ENCODE peak calls at places on chromosomes 12 and 14, in eight cellular contexts. One of them, this sample, is unnamed.

GRCh38 chr12:120536064-120536791 is 2.1 kb downstream of the RNF10 start:
- DNase-seq in AG10803: no peak
- DNase-seq in GM23248: no peak
- DNase-seq in K562: peak
- DNase-seq in skeletal muscle cell: no peak
- DNase-seq in tibial nerve: no peak
- DNase-seq in mucosa of descending colon: no peak
- DNase-seq in fibroblast of lung: no peak
- DNase-seq in this sample: peak

GRCh38 chr12:31944299-31944698 is 14.9 kb upstream of the RESF1 start:
- DNase-seq in AG10803: no peak
- DNase-seq in GM23248: no peak
- DNase-seq in K562: no peak
- DNase-seq in skeletal muscle cell: no peak
- DNase-seq in tibial nerve: no peak
- DNase-seq in mucosa of descending colon: no peak
- DNase-seq in fibroblast of lung: no peak
- DNase-seq in this sample: no peak

GRCh38 chr12:65720136-65720535 is 104.1 kb upstream of the HMGA2 start:
- DNase-seq in AG10803: peak
- DNase-seq in GM23248: peak
- DNase-seq in K562: no peak
- DNase-seq in skeletal muscle cell: peak
- DNase-seq in tibial nerve: no peak
- DNase-seq in mucosa of descending colon: no peak
- DNase-seq in fibroblast of lung: peak
- DNase-seq in this sample: no peak

GRCh38 chr12:116599285-116600122 is 40.3 kb downstream of the MAP1LC3B2 start:
- DNase-seq in AG10803: peak
- DNase-seq in GM23248: peak
- DNase-seq in K562: peak
- DNase-seq in skeletal muscle cell: peak
- DNase-seq in tibial nerve: peak
- DNase-seq in mucosa of descending colon: peak
- DNase-seq in fibroblast of lung: peak
- DNase-seq in this sample: peak

GRCh38 chr12:104986022-104986941 is at the start of gene NOPCHAP1:
- DNase-seq in AG10803: peak
- DNase-seq in GM23248: peak
- DNase-seq in K562: peak
- DNase-seq in skeletal muscle cell: peak
- DNase-seq in tibial nerve: peak
- DNase-seq in mucosa of descending colon: peak
- DNase-seq in fibroblast of lung: peak
- DNase-seq in this sample: peak

GRCh38 chr12:131251336-131252101 is 297.8 kb downstream of the ADGRD1 start:
- DNase-seq in AG10803: no peak
- DNase-seq in GM23248: no peak
- DNase-seq in K562: peak
- DNase-seq in skeletal muscle cell: no peak
- DNase-seq in tibial nerve: no peak
- DNase-seq in mucosa of descending colon: no peak
- DNase-seq in fibroblast of lung: no peak
- DNase-seq in this sample: no peak

GRCh38 chr12:79938843-79939242 is 3.9 kb upstream of the PPP1R12A start:
- DNase-seq in AG10803: no peak
- DNase-seq in GM23248: no peak
- DNase-seq in K562: peak
- DNase-seq in skeletal muscle cell: no peak
- DNase-seq in tibial nerve: no peak
- DNase-seq in mucosa of descending colon: no peak
- DNase-seq in fibroblast of lung: no peak
- DNase-seq in this sample: no peak

GRCh38 chr12:53701518-53702264 is 25.6 kb downstream of the CALCOCO1 start:
- DNase-seq in AG10803: peak
- DNase-seq in GM23248: peak
- DNase-seq in K562: peak
- DNase-seq in skeletal muscle cell: no peak
- DNase-seq in tibial nerve: peak
- DNase-seq in mucosa of descending colon: peak
- DNase-seq in fibroblast of lung: peak
- DNase-seq in this sample: peak

GRCh38 chr12:24479131-24479530 is 469.8 kb downstream of the BCAT1 start:
- DNase-seq in AG10803: no peak
- DNase-seq in GM23248: no peak
- DNase-seq in K562: no peak
- DNase-seq in skeletal muscle cell: no peak
- DNase-seq in tibial nerve: no peak
- DNase-seq in mucosa of descending colon: no peak
- DNase-seq in fibroblast of lung: peak
- DNase-seq in this sample: no peak

GRCh38 chr12:56158926-56159461 is 835 bp downstream of the MYL6 start:
- DNase-seq in AG10803: peak
- DNase-seq in GM23248: peak
- DNase-seq in K562: peak
- DNase-seq in skeletal muscle cell: peak
- DNase-seq in tibial nerve: peak
- DNase-seq in mucosa of descending colon: peak
- DNase-seq in fibroblast of lung: peak
- DNase-seq in this sample: no peak

GRCh38 chr12:29756741-29757390 is 26.9 kb downstream of the TMTC1 start:
- DNase-seq in AG10803: no peak
- DNase-seq in GM23248: peak
- DNase-seq in K562: no peak
- DNase-seq in skeletal muscle cell: no peak
- DNase-seq in tibial nerve: no peak
- DNase-seq in mucosa of descending colon: no peak
- DNase-seq in fibroblast of lung: no peak
- DNase-seq in this sample: no peak

GRCh38 chr12:11695321-11695720 is 45.8 kb downstream of the ETV6 start:
- DNase-seq in AG10803: peak
- DNase-seq in GM23248: peak
- DNase-seq in K562: no peak
- DNase-seq in skeletal muscle cell: no peak
- DNase-seq in tibial nerve: no peak
- DNase-seq in mucosa of descending colon: no peak
- DNase-seq in fibroblast of lung: peak
- DNase-seq in this sample: no peak

GRCh38 chr12:113302925-113303640 is 31.8 kb downstream of the SLC8B1 start:
- DNase-seq in AG10803: no peak
- DNase-seq in GM23248: no peak
- DNase-seq in K562: peak
- DNase-seq in skeletal muscle cell: no peak
- DNase-seq in tibial nerve: no peak
- DNase-seq in mucosa of descending colon: no peak
- DNase-seq in fibroblast of lung: no peak
- DNase-seq in this sample: peak

GRCh38 chr14:82414853-82415539 is 881.3 kb upstream of the SEL1L start:
- DNase-seq in AG10803: no peak
- DNase-seq in GM23248: no peak
- DNase-seq in K562: no peak
- DNase-seq in skeletal muscle cell: no peak
- DNase-seq in tibial nerve: no peak
- DNase-seq in mucosa of descending colon: no peak
- DNase-seq in fibroblast of lung: no peak
- DNase-seq in this sample: no peak

GRCh38 chr12:591167-591570 is 72.1 kb downstream of the NINJ2 start:
- DNase-seq in AG10803: no peak
- DNase-seq in GM23248: no peak
- DNase-seq in K562: peak
- DNase-seq in skeletal muscle cell: no peak
- DNase-seq in tibial nerve: no peak
- DNase-seq in mucosa of descending colon: no peak
- DNase-seq in fibroblast of lung: no peak
- DNase-seq in this sample: no peak

GRCh38 chr12:132736913-132737312 is 24.7 kb downstream of the ANKLE2 start:
- DNase-seq in AG10803: no peak
- DNase-seq in GM23248: no peak
- DNase-seq in K562: no peak
- DNase-seq in skeletal muscle cell: no peak
- DNase-seq in tibial nerve: no peak
- DNase-seq in mucosa of descending colon: no peak
- DNase-seq in fibroblast of lung: no peak
- DNase-seq in this sample: no peak

GRCh38 chr12:45010051-45010450 is 40.8 kb downstream of the DBX2 start:
- DNase-seq in AG10803: peak
- DNase-seq in GM23248: peak
- DNase-seq in K562: no peak
- DNase-seq in skeletal muscle cell: no peak
- DNase-seq in tibial nerve: no peak
- DNase-seq in mucosa of descending colon: no peak
- DNase-seq in fibroblast of lung: peak
- DNase-seq in this sample: no peak

GRCh38 chr12:57173683-57174082 is 26.3 kb upstream of the LRP1-AS start:
- DNase-seq in AG10803: no peak
- DNase-seq in GM23248: no peak
- DNase-seq in K562: no peak
- DNase-seq in skeletal muscle cell: no peak
- DNase-seq in tibial nerve: no peak
- DNase-seq in mucosa of descending colon: no peak
- DNase-seq in fibroblast of lung: no peak
- DNase-seq in this sample: no peak

GRCh38 chr14:96536807-96537206 is 34.6 kb downstream of the PAPOLA start:
- DNase-seq in AG10803: no peak
- DNase-seq in GM23248: no peak
- DNase-seq in K562: no peak
- DNase-seq in skeletal muscle cell: no peak
- DNase-seq in tibial nerve: no peak
- DNase-seq in mucosa of descending colon: no peak
- DNase-seq in fibroblast of lung: no peak
- DNase-seq in this sample: no peak

GRCh38 chr12:4266990-4267389 is 6.6 kb upstream of the CCND2 start:
- DNase-seq in AG10803: no peak
- DNase-seq in GM23248: no peak
- DNase-seq in K562: no peak
- DNase-seq in skeletal muscle cell: no peak
- DNase-seq in tibial nerve: no peak
- DNase-seq in mucosa of descending colon: no peak
- DNase-seq in fibroblast of lung: no peak
- DNase-seq in this sample: no peak

GRCh38 chr12:4267904-4268548 is 5.5 kb upstream of the CCND2 start:
- DNase-seq in AG10803: no peak
- DNase-seq in GM23248: no peak
- DNase-seq in K562: no peak
- DNase-seq in skeletal muscle cell: no peak
- DNase-seq in tibial nerve: no peak
- DNase-seq in mucosa of descending colon: no peak
- DNase-seq in fibroblast of lung: no peak
- DNase-seq in this sample: no peak

GRCh38 chr12:4270016-4270669 is 3.4 kb upstream of the CCND2 start:
- DNase-seq in AG10803: no peak
- DNase-seq in GM23248: no peak
- DNase-seq in K562: peak
- DNase-seq in skeletal muscle cell: no peak
- DNase-seq in tibial nerve: no peak
- DNase-seq in mucosa of descending colon: peak
- DNase-seq in fibroblast of lung: no peak
- DNase-seq in this sample: peak

GRCh38 chr12:4269279-4269991 is 4.1 kb upstream of the CCND2 start:
- DNase-seq in AG10803: no peak
- DNase-seq in GM23248: peak
- DNase-seq in K562: peak
- DNase-seq in skeletal muscle cell: peak
- DNase-seq in tibial nerve: peak
- DNase-seq in mucosa of descending colon: peak
- DNase-seq in fibroblast of lung: peak
- DNase-seq in this sample: peak

GRCh38 chr12:4268549-4269181 is 4.9 kb upstream of the CCND2 start:
- DNase-seq in AG10803: no peak
- DNase-seq in GM23248: peak
- DNase-seq in K562: peak
- DNase-seq in skeletal muscle cell: no peak
- DNase-seq in tibial nerve: no peak
- DNase-seq in mucosa of descending colon: peak
- DNase-seq in fibroblast of lung: no peak
- DNase-seq in this sample: peak
- H3K4me3 ChIP-seq in AG10803: no peak
- H3K4me3 ChIP-seq in GM23248: no peak
- H3K4me3 ChIP-seq in K562: peak
- H3K4me3 ChIP-seq in skeletal muscle cell: peak
- H3K4me3 ChIP-seq in tibial nerve: peak
- H3K4me3 ChIP-seq in mucosa of descending colon: peak
- H3K4me3 ChIP-seq in fibroblast of lung: peak
- H3K4me3 ChIP-seq in this sample: peak

GRCh38 chr14:23056257-23056955 is 914 bp downstream of the CDH24 start:
- DNase-seq in AG10803: peak
- DNase-seq in GM23248: peak
- DNase-seq in K562: peak
- DNase-seq in skeletal muscle cell: no peak
- DNase-seq in tibial nerve: no peak
- DNase-seq in mucosa of descending colon: peak
- DNase-seq in fibroblast of lung: peak
- DNase-seq in this sample: peak
- H3K4me3 ChIP-seq in AG10803: peak
- H3K4me3 ChIP-seq in GM23248: peak
- H3K4me3 ChIP-seq in K562: peak
- H3K4me3 ChIP-seq in skeletal muscle cell: peak
- H3K4me3 ChIP-seq in tibial nerve: no peak
- H3K4me3 ChIP-seq in mucosa of descending colon: no peak
- H3K4me3 ChIP-seq in fibroblast of lung: peak
- H3K4me3 ChIP-seq in this sample: peak

DNA sequence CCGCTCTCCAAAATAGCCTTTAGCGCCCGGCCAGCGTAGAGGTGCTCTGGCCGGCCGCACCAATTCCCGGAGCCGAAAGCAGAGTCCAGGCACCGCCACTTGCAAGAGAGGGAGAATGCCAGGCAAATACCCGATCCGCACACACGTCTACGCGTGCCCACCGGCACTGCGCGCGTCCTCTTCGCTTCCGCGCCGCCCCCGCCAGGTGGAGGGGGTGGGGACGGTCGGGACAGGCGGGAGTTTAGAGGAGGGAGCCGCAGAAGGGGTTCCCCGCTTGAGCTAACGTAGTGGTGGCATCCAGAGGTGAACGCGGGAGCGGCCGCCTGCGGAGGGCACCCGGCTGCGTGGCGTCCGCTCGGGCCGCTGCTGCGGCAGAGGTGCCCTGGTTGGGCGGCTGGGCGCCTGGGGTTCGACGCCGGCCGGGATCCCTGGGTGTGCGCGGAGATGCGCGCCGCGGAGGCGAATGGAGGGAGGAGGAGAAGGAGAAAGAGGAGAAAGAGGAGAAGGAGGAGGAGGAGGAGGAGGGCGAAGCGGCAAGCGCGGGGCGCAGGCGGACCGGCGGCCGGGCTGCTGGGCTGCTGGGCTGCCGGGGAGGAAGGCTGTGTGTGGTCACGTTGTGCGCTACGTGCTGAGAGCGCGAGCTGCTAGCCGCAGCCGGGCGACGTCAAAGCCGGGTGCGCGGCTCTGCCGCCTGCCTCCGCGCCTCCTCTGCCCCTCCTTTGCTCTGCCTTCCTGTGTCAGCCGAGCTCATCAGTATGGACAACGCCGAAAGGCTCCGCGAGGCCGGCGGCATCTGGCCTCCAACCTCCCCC is at the start of gene MDGA2:
- DNase-seq in AG10803: no peak
- DNase-seq in GM23248: peak
- DNase-seq in K562: no peak
- DNase-seq in skeletal muscle cell: no peak
- DNase-seq in tibial nerve: no peak
- DNase-seq in mucosa of descending colon: peak
- DNase-seq in fibroblast of lung: peak
- DNase-seq in this sample: no peak
- H3K4me3 ChIP-seq in AG10803: no peak
- H3K4me3 ChIP-seq in GM23248: peak
- H3K4me3 ChIP-seq in K562: no peak
- H3K4me3 ChIP-seq in skeletal muscle cell: peak
- H3K4me3 ChIP-seq in tibial nerve: peak
- H3K4me3 ChIP-seq in mucosa of descending colon: no peak
- H3K4me3 ChIP-seq in fibroblast of lung: no peak
- H3K4me3 ChIP-seq in this sample: no peak

GRCh38 chr14:68824517-68825347 is 31.9 kb upstream of the ZFP36L1 start:
- DNase-seq in AG10803: peak
- DNase-seq in GM23248: peak
- DNase-seq in K562: peak
- DNase-seq in skeletal muscle cell: no peak
- DNase-seq in tibial nerve: peak
- DNase-seq in mucosa of descending colon: peak
- DNase-seq in fibroblast of lung: peak
- DNase-seq in this sample: no peak
- H3K4me3 ChIP-seq in AG10803: no peak
- H3K4me3 ChIP-seq in GM23248: no peak
- H3K4me3 ChIP-seq in K562: no peak
- H3K4me3 ChIP-seq in skeletal muscle cell: no peak
- H3K4me3 ChIP-seq in tibial nerve: no peak
- H3K4me3 ChIP-seq in mucosa of descending colon: no peak
- H3K4me3 ChIP-seq in fibroblast of lung: no peak
- H3K4me3 ChIP-seq in this sample: no peak